ENCODE peak calls at places on chromosome 17, in ten cellular contexts. C, W, U, J, L, P, X, A, F and M are unnamed samples.

GRCh38 chr17:17871913-17872312 is 35.1 kb upstream of the SREBF1 start:
- DNase-seq in P (no peak), F (no peak), J (no peak), W (no peak), X (no peak), L (no peak), C (peak; percentile 2), U (peak; percentile 50), A (no peak), M (no peak)

GRCh38 chr17:63647065-63647725 is 25.0 kb downstream of the MAP3K3 start:
- DNase-seq in C (no peak), W (no peak), P (no peak), A (no peak), F (peak; percentile 56), J (no peak), X (no peak), U (no peak), L (no peak), M (no peak)

GRCh38 chr17:61411114-61411943 is 11.7 kb downstream of the TBX2 start:
- DNase-seq in A (peak; percentile 67), X (no peak), U (peak; percentile 41), P (no peak), J (no peak), L (peak; percentile 47), W (no peak), C (peak; percentile 78), F (no peak), M (peak; percentile 55)

GRCh38 chr17:40329981-40330794 is 21.2 kb downstream of the RARA start:
- DNase-seq in U (peak; percentile 40), J (peak; percentile 37), W (no peak), L (no peak), F (no peak), C (peak; percentile 63), P (no peak), A (peak; percentile 84), X (no peak), M (no peak)

GRCh38 chr17:6853764-6854442 is 22.4 kb upstream of the TEKT1 start:
- DNase-seq in J (peak; percentile 15), L (peak; percentile 20), X (no peak), C (no peak), P (no peak), W (no peak), F (no peak), A (no peak), U (no peak), M (peak; percentile 44)

GRCh38 chr17:70544307-70544706 is 375.0 kb downstream of the KCNJ2 start:
- DNase-seq in P (no peak), C (no peak), L (no peak), X (no peak), A (no peak), U (no peak), J (no peak), F (no peak), W (no peak), M (no peak)

GRCh38 chr17:77498056-77498785 is 357.5 kb downstream of the SEC14L1 start:
- DNase-seq in U (no peak), P (no peak), F (no peak), W (no peak), C (no peak), L (no peak), A (peak; percentile 45), X (no peak), J (no peak), M (peak; percentile 7)

GRCh38 chr17:35314415-35315216 is 58.8 kb downstream of the SLFN11 start:
- DNase-seq in P (no peak), W (no peak), L (no peak), F (no peak), J (no peak), C (no peak), X (no peak), A (no peak), U (peak; percentile 4), M (no peak)